ENCODE peak calls at places on chromosomes 6 and 20, in four cellular contexts. F, G, U and N are unnamed samples.

GRCh38 chr20:39850821-39851330 is 838.2 kb downstream of the MAFB start:
- DNase-seq in F (no peak), G (no peak), U (no peak), N (no peak)

GRCh38 chr6:2257358-2257757 is 12.0 kb upstream of the GMDS start:
- DNase-seq in F (no peak), G (no peak), U (no peak), N (no peak)

GRCh38 chr6:158911746-158912158 is 88.2 kb downstream of the RSPH3 start:
- DNase-seq in F (no peak), G (no peak), U (no peak), N (peak)

GRCh38 chr6:7085911-7086310 is 21.9 kb upstream of the RREB1 start:
- DNase-seq in F (no peak), G (no peak), U (no peak), N (no peak)

GRCh38 chr6:4788482-4788881 is 12.3 kb downstream of the CDYL start:
- DNase-seq in F (no peak), G (no peak), U (no peak), N (no peak)

GRCh38 chr6:70280462-70280861 is 22.4 kb downstream of the COL9A1 start:
- DNase-seq in F (no peak), G (no peak), U (no peak), N (no peak)

GRCh38 chr6:131400782-131401496 is 172.1 kb upstream of the ARG1 start:
- DNase-seq in F (no peak), G (no peak), U (no peak), N (no peak)

GRCh38 chr20:32539063-32539816 is 45.9 kb downstream of the NOL4L start:
- DNase-seq in F (no peak), G (no peak), U (no peak), N (no peak)

GRCh38 chr6:138651491-138651890 is 122.1 kb upstream of the CCDC28A start:
- DNase-seq in F (no peak), G (no peak), U (no peak), N (no peak)

GRCh38 chr20:6731951-6732580 is 35.4 kb upstream of the BMP2 start:
- DNase-seq in F (no peak), G (no peak), U (no peak), N (no peak)

GRCh38 chr6:135212935-135213334 is 31.8 kb downstream of the MYB start:
- DNase-seq in F (peak), G (no peak), U (no peak), N (no peak)

GRCh38 chr6:135586388-135586787 is 88.8 kb upstream of the AHI1 start:
- DNase-seq in F (peak), G (no peak), U (no peak), N (no peak)

GRCh38 chr6:4658486-4658885 is 117.7 kb upstream of the CDYL start:
- DNase-seq in F (no peak), G (no peak), U (no peak), N (no peak)

GRCh38 chr6:170086639-170087420 is 204.0 kb downstream of the DLL1 start:
- DNase-seq in F (no peak), G (no peak), U (no peak), N (no peak)

GRCh38 chr6:31771992-31772358 is 5.2 kb downstream of the VWA7 start:
- DNase-seq in F (peak), G (no peak), U (no peak), N (no peak)

GRCh38 chr20:62922451-62922921 is 3.8 kb downstream of the DIDO1 start:
- DNase-seq in F (no peak), G (no peak), U (no peak), N (no peak)

GRCh38 chr20:9503530-9504251 is 10.7 kb upstream of the LAMP5 start:
- DNase-seq in F (peak), G (peak), U (no peak), N (no peak)

GRCh38 chr20:10463622-10464021 is 28.5 kb downstream of the SLX4IP start:
- DNase-seq in F (no peak), G (peak), U (no peak), N (no peak)

GRCh38 chr6:142907017-142907470 is 37.9 kb downstream of the HIVEP2 start:
- DNase-seq in F (no peak), G (no peak), U (no peak), N (no peak)
- H3K4me2 ChIP-seq in F (no peak), G (no peak), U (no peak), N (peak)

DNA sequence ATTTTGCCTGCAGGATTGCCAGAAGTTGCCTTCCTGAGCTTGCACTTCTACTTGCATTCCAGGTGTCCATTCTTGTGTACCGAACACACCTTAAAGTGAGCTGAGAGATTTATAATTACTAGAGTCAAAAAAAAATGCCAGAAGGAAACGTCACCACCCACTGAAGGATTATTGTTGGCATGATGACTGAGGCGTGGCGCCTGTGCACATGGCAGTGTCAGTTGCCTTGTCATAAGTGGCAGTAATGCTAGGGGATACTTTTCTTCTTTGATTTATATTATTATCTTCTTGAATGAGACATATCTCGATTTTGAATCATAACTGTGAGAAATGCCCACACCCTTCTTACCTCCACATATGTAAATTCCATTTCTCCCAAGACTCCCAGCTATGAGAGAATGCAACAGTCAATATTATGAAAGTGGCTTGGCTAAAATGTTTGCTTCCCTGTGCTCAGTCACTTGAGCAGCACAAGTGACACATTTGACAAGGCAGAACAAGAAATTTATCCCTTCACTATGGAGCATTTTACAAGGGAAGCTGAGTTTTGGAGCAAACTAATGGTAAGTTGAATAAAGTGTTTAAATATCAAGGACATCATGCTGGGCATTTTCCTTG is 149.5 kb upstream of the SASH1 start:
- DNase-seq in F (no peak), G (no peak), U (no peak), N (no peak)
- TF ChIP-seq RFX5 in F (no peak), G (no peak), U (no peak), N (no peak)

GRCh38 chr20:56392282-56393132 is at the start of gene CSTF1:
- DNase-seq in F (peak), G (peak), U (peak), N (peak)
- TF ChIP-seq ELK1 in F (no peak), G (no peak), U (no peak), N (peak)

GRCh38 chr6:106749611-106750010 is 120.2 kb downstream of the QRSL1 start:
- DNase-seq in F (peak), G (no peak), U (no peak), N (no peak)
- H3K4me2 ChIP-seq in F (no peak), G (peak), U (no peak), N (no peak)

DNA sequence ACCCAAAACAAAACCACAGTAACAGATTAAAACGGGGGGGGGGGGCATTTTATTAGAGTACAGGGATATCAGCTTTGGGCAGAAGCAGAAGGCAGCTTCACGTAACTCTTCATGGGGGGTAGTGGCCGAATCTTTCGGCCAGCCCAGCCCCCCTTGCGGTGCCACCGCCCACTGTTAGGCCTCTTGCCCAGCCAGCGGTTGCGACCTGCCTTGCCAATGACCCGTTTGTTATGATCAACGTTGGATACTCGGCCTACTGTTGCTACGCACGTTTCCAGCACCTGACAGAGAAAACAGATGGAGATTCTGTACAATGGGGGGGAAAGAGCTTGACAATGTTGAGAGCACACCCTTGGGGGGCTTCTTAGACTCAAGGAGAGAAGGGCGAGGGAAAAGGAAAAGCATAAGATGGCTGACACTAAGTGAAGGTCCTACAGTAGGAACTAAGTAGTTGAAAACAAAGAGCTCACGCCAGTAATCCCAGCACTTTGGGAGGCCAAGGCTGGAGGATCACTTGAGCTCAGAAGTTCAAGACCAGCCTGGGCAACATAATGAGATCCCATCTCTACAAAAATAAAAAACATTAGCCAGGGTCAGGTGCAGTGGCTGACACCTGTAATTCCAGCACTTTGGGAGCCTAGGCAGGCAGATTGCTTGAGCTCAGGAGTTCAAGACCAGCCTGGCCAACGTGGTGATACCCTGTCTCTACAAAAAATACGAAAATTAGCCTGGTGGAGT is 724 bp upstream of the CUL7 start:
- DNase-seq in F (no peak), G (no peak), U (no peak), N (no peak)
- TF ChIP-seq RFX5 in F (no peak), G (no peak), U (no peak), N (no peak)

DNA sequence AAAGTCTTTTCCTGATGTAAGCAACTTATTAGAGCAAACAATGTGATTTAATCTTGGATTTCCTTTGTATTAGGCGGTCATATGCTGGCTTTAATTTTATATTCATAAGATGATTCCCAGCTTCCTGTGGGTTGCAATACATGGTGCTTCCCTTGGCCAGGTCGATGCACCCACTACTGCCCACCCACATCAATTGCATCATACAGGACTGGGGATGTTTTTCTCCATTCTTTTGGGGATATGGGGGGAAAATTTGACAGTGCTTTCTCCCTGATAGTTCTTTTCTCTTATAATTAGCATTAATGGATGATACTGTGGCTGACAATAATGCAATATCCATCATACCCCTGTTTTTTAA is 187.6 kb downstream of the JARID2 start:
- DNase-seq in F (no peak), G (no peak), U (no peak), N (no peak)
- TF ChIP-seq ELK1 in F (no peak), G (no peak), U (no peak), N (no peak)

GRCh38 chr20:5192570-5193431 is 66.0 kb downstream of the CDS2 start:
- DNase-seq in F (no peak), G (no peak), U (no peak), N (no peak)

GRCh38 chr20:5189917-5190316 is 63.1 kb downstream of the CDS2 start:
- DNase-seq in F (no peak), G (no peak), U (no peak), N (no peak)

GRCh38 chr20:5188736-5189135 is 61.9 kb downstream of the CDS2 start:
- DNase-seq in F (no peak), G (no peak), U (no peak), N (no peak)

GRCh38 chr20:5191829-5192569 is 65.2 kb downstream of the CDS2 start:
- DNase-seq in F (peak), G (peak), U (peak), N (peak)

GRCh38 chr20:5190444-5190843 is 63.6 kb downstream of the CDS2 start:
- DNase-seq in F (no peak), G (no peak), U (no peak), N (no peak)
- H3K4me2 ChIP-seq in F (no peak), G (no peak), U (no peak), N (no peak)

DNA sequence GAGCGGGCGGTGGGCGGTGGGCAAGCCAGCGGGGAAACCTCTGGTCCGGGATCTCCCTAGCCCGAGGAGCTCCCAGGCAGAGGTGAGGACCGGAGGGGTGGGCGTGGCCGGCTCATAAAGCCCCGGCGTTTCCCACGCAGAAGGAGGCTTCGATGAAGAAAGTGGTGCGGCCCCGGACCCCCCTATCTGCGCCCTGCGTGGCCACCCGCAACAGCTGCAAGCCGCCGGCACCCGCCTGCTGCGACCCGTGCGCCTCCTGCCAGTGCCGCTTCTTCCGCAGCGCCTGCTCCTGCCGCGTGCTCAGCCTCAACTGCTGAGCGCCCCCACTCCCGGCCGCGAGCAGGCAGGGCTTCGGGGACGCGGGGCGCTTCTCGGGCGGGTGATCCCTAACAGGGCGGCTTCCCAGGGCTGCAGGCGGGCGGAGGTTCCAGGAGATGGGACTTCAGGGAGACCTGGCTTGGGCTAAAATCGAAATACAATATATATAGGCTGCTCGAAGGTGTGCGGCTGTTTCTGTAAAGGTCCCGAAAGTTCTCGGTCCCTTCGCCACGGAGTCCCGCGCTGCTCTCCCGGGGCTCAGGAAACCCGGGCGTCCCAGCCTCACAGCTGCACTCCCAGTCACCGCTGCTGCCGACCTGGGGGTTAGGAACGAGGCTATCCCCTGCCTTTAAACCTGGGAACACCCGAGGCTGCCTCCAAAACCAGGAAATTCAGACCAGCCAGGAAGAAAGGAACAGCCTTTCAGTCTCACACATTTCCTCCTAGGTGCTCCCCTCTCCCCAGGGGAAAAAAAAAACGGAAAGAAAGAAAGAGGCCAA is 27.8 kb downstream of the ASIP start:
- DNase-seq in F (no peak), G (no peak), U (no peak), N (no peak)
- TF ChIP-seq RFX5 in F (no peak), G (no peak), U (no peak), N (no peak)